ENCODE peak calls at places on chromosomes 16 and 17, in seven cellular contexts. T, L, X, R, M, S and H are unnamed samples.

GRCh38 chr16:89709166-89709565 is 7.7 kb upstream of the SPATA2L start:
- DNase-seq in T (no peak), L (no peak), X (no peak), R (no peak), M (no peak), S (no peak), H (no peak)

GRCh38 chr16:25005445-25006306 is 9.5 kb downstream of the ARHGAP17 start:
- DNase-seq in T (no peak), L (peak; percentile 33), X (no peak), R (no peak), M (no peak), S (no peak), H (no peak)

GRCh38 chr17:7475764-7476422 is 3.5 kb downstream of the ZBTB4 start:
- DNase-seq in T (peak; percentile 51), L (peak; percentile 79), X (no peak), R (no peak), M (no peak), S (no peak), H (peak; percentile 92)

GRCh38 chr16:54244061-54244886 is 42.3 kb downstream of the IRX3 start:
- DNase-seq in T (no peak), L (no peak), X (no peak), R (no peak), M (no peak), S (no peak), H (no peak)

GRCh38 chr17:60577147-60577925 is 22.7 kb upstream of the PPM1D start:
- DNase-seq in T (peak; percentile 39), L (peak; percentile 75), X (no peak), R (no peak), M (no peak), S (no peak), H (peak; percentile 74)

GRCh38 chr17:73589096-73589980 is 54.9 kb downstream of the SDK2 start:
- DNase-seq in T (no peak), L (no peak), X (no peak), R (no peak), M (no peak), S (no peak), H (no peak)

GRCh38 chr17:78329263-78330059 is 30.4 kb downstream of the SOCS3 start:
- DNase-seq in T (peak; percentile 45), L (peak; percentile 64), X (no peak), R (no peak), M (no peak), S (no peak), H (no peak)

GRCh38 chr17:4807534-4808377 is 804 bp downstream of the PLD2 start:
- DNase-seq in T (peak; percentile 7), L (no peak), X (peak; percentile 64), R (no peak), M (no peak), S (no peak), H (no peak)

GRCh38 chr16:67271446-67271845 is 7.9 kb upstream of the PLEKHG4 start:
- DNase-seq in T (no peak), L (no peak), X (no peak), R (no peak), M (no peak), S (no peak), H (peak; percentile 48)

GRCh38 chr16:24132797-24133155 is 123.4 kb upstream of the CACNG3 start:
- DNase-seq in T (no peak), L (no peak), X (no peak), R (no peak), M (no peak), S (no peak), H (no peak)

GRCh38 chr16:55116165-55116894 is 185.7 kb downstream of the IRX5 start:
- DNase-seq in T (no peak), L (peak; percentile 8), X (no peak), R (no peak), M (no peak), S (no peak), H (no peak)

GRCh38 chr16:75095204-75095621 is 21.4 kb downstream of the LDHD start:
- DNase-seq in T (no peak), L (no peak), X (no peak), R (no peak), M (no peak), S (no peak), H (no peak)

GRCh38 chr16:22077700-22078313 is 14.5 kb upstream of the VWA3A start:
- DNase-seq in T (peak; percentile 68), L (peak; percentile 74), X (peak; percentile 81), R (peak; percentile 34), M (peak; percentile 71), S (peak; percentile 37), H (no peak)

GRCh38 chr16:67833035-67833417 is 9.1 kb upstream of the THAP11 start:
- DNase-seq in T (peak; percentile 32), L (peak; percentile 58), X (no peak), R (no peak), M (no peak), S (no peak), H (no peak)

GRCh38 chr17:18362509-18363020 is 785 bp downstream of the SHMT1 start:
- DNase-seq in T (peak; percentile 17), L (peak; percentile 18), X (peak; percentile 88), R (no peak), M (no peak), S (no peak), H (peak; percentile 89)

GRCh38 chr17:13735861-13736260 is 134.1 kb upstream of the HS3ST3A1 start:
- DNase-seq in T (no peak), L (no peak), X (no peak), R (no peak), M (no peak), S (no peak), H (no peak)

GRCh38 chr16:75377971-75378386 is 55.3 kb downstream of the CFDP1 start:
- DNase-seq in T (peak; percentile 98), L (peak; percentile 83), X (no peak), R (no peak), M (no peak), S (no peak), H (no peak)

GRCh38 chr17:69637399-69638165 is 223.1 kb downstream of the MAP2K6 start:
- DNase-seq in T (no peak), L (peak; percentile 53), X (no peak), R (no peak), M (no peak), S (no peak), H (no peak)

GRCh38 chr17:17203173-17203730 is 2.9 kb downstream of the PLD6 start:
- DNase-seq in T (no peak), L (no peak), X (no peak), R (no peak), M (no peak), S (no peak), H (no peak)

GRCh38 chr16:24723663-24724062 is 5.8 kb upstream of the TNRC6A start:
- DNase-seq in T (no peak), L (no peak), X (no peak), R (no peak), M (no peak), S (no peak), H (no peak)

GRCh38 chr16:2692251-2692947 is 10.1 kb downstream of the KCTD5 start:
- DNase-seq in T (no peak), L (no peak), X (no peak), R (no peak), M (no peak), S (no peak), H (no peak)

GRCh38 chr17:48238933-48239602 is 131.5 kb downstream of the SNX11 start:
- DNase-seq in T (no peak), L (no peak), X (no peak), R (no peak), M (no peak), S (no peak), H (no peak)

GRCh38 chr16:12729448-12729847 is 74.2 kb downstream of the CPPED1 start:
- DNase-seq in T (peak; percentile 91), L (peak; percentile 44), X (no peak), R (no peak), M (no peak), S (no peak), H (no peak)

GRCh38 chr17:10233157-10233556 is 34.8 kb upstream of the GAS7 start:
- DNase-seq in T (no peak), L (no peak), X (no peak), R (no peak), M (no peak), S (no peak), H (no peak)

GRCh38 chr16:80614908-80615696 is 74.3 kb downstream of the DYNLRB2 start:
- DNase-seq in T (peak; percentile 50), L (peak; percentile 33), X (no peak), R (no peak), M (no peak), S (no peak), H (no peak)

GRCh38 chr17:80180192-80180591 is 10.4 kb downstream of the CARD14 start:
- DNase-seq in T (no peak), L (no peak), X (no peak), R (no peak), M (no peak), S (no peak), H (no peak)

GRCh38 chr16:66007717-66008116 is 358.8 kb upstream of the CDH5 start:
- DNase-seq in T (no peak), L (peak; percentile 85), X (no peak), R (no peak), M (no peak), S (no peak), H (no peak)

GRCh38 chr16:87169509-87169985 is 147.6 kb downstream of the C16orf95 start:
- DNase-seq in T (no peak), L (no peak), X (no peak), R (no peak), M (no peak), S (no peak), H (no peak)

GRCh38 chr17:43840814-43841213 is 6.2 kb upstream of the CD300LG start:
- DNase-seq in T (peak; percentile 28), L (peak; percentile 37), X (no peak), R (no peak), M (no peak), S (no peak), H (no peak)

GRCh38 chr16:3849751-3850543 is 30.6 kb downstream of the CREBBP start:
- DNase-seq in T (no peak), L (no peak), X (no peak), R (no peak), M (no peak), S (no peak), H (no peak)

GRCh38 chr16:24863582-24864437 is 18.0 kb downstream of the SLC5A11 start:
- DNase-seq in T (no peak), L (no peak), X (no peak), R (no peak), M (no peak), S (no peak), H (peak; percentile 2)

GRCh38 chr17:41523787-41524186 is 4.3 kb downstream of the KRT19 start:
- DNase-seq in T (no peak), L (no peak), X (no peak), R (no peak), M (no peak), S (no peak), H (no peak)